ENCODE peak calls at places on chromosome 10, in six cellular contexts. One of them, this sample, is unnamed.

GRCh38 chr10:49837096-49837495 is 75.0 kb upstream of the OGDHL start:
- DNase-seq in glutamatergic neuron: no peak
- DNase-seq in head of caudate nucleus: no peak
- DNase-seq in tibial artery: no peak
- DNase-seq in neural progenitor cell: no peak
- DNase-seq in dermis microvascular lymphatic vessel endothelial cell: no peak
- DNase-seq in this sample: no peak

GRCh38 chr10:23199768-23200511 is 7.8 kb downstream of the PTF1A start:
- DNase-seq in glutamatergic neuron: no peak
- DNase-seq in head of caudate nucleus: no peak
- DNase-seq in tibial artery: no peak
- DNase-seq in neural progenitor cell: peak; percentile 76
- DNase-seq in dermis microvascular lymphatic vessel endothelial cell: no peak
- DNase-seq in this sample: no peak

GRCh38 chr10:100621360-100622205 is 85.8 kb downstream of the HIF1AN start:
- DNase-seq in glutamatergic neuron: no peak
- DNase-seq in head of caudate nucleus: no peak
- DNase-seq in tibial artery: no peak
- DNase-seq in neural progenitor cell: no peak
- DNase-seq in dermis microvascular lymphatic vessel endothelial cell: no peak
- DNase-seq in this sample: no peak

GRCh38 chr10:65793738-65794425 is 1132.0 kb upstream of the LRRTM3 start:
- DNase-seq in glutamatergic neuron: no peak
- DNase-seq in head of caudate nucleus: no peak
- DNase-seq in tibial artery: no peak
- DNase-seq in neural progenitor cell: no peak
- DNase-seq in dermis microvascular lymphatic vessel endothelial cell: no peak
- DNase-seq in this sample: no peak

GRCh38 chr10:78779339-78779955 is 289.3 kb upstream of the ZMIZ1 start:
- DNase-seq in glutamatergic neuron: no peak
- DNase-seq in head of caudate nucleus: no peak
- DNase-seq in tibial artery: no peak
- DNase-seq in neural progenitor cell: no peak
- DNase-seq in dermis microvascular lymphatic vessel endothelial cell: no peak
- DNase-seq in this sample: no peak

GRCh38 chr10:6204063-6204340 is 1.3 kb downstream of the PFKFB3 start:
- DNase-seq in glutamatergic neuron: peak; percentile 63
- DNase-seq in head of caudate nucleus: peak; percentile 65
- DNase-seq in tibial artery: no peak
- DNase-seq in neural progenitor cell: peak; percentile 66
- DNase-seq in dermis microvascular lymphatic vessel endothelial cell: no peak
- DNase-seq in this sample: no peak

GRCh38 chr10:88156341-88156740 is 292.9 kb downstream of the PTEN start:
- DNase-seq in glutamatergic neuron: no peak
- DNase-seq in head of caudate nucleus: no peak
- DNase-seq in tibial artery: no peak
- DNase-seq in neural progenitor cell: no peak
- DNase-seq in dermis microvascular lymphatic vessel endothelial cell: no peak
- DNase-seq in this sample: no peak

GRCh38 chr10:79274279-79275104 is 72.8 kb upstream of the PPIF start:
- DNase-seq in glutamatergic neuron: peak; percentile 68
- DNase-seq in head of caudate nucleus: peak; percentile 96
- DNase-seq in tibial artery: peak; percentile 90
- DNase-seq in neural progenitor cell: no peak
- DNase-seq in dermis microvascular lymphatic vessel endothelial cell: peak; percentile 16
- DNase-seq in this sample: peak; percentile 96

GRCh38 chr10:75403144-75404022 is 1.8 kb upstream of the ZNF503 start:
- DNase-seq in glutamatergic neuron: peak; percentile 52
- DNase-seq in head of caudate nucleus: peak; percentile 55
- DNase-seq in tibial artery: peak; percentile 41
- DNase-seq in neural progenitor cell: peak; percentile 87
- DNase-seq in dermis microvascular lymphatic vessel endothelial cell: no peak
- DNase-seq in this sample: no peak